ENCODE peak calls at places on chromosomes 13 and 19, in nine cellular contexts. M is fibroblast of lung; X is aorta; Y is heart right ventricle; J is mucosa of descending colon; L is RWPE2; Q is CD8-positive, alpha-beta T cell; P is lung; W is HFF-Myc. N is an unnamed sample.

GRCh38 chr13:113929628-113930615 is 44.0 kb downstream of the C13orf46 start:
- DNase-seq in M (no peak), X (peak; percentile 63), Y (no peak), J (no peak), L (peak; percentile 62), Q (no peak), P (no peak), W (no peak), N (no peak)

GRCh38 chr13:41456768-41457588 is at the start of gene RGCC:
- DNase-seq in M (peak; percentile 43), X (peak; percentile 87), Y (peak; percentile 80), J (peak; percentile 86), L (peak; percentile 57), Q (peak; percentile 93), P (peak; percentile 85), W (no peak), N (peak; percentile 52)

GRCh38 chr19:30450945-30451344 is 78.8 kb downstream of the ZNF536 start:
- DNase-seq in M (no peak), X (no peak), Y (no peak), J (no peak), L (no peak), Q (no peak), P (no peak), W (no peak), N (no peak)

GRCh38 chr19:16324384-16325160 is at the start of gene KLF2:
- DNase-seq in M (peak; percentile 93), X (peak; percentile 97), Y (peak; percentile 95), J (peak; percentile 93), L (no peak), Q (peak; percentile 92), P (peak; percentile 93), W (no peak), N (peak; percentile 98)

GRCh38 chr13:50453238-50453637 is 390.3 kb downstream of the DLEU7 start:
- DNase-seq in M (peak; percentile 30), X (no peak), Y (no peak), J (no peak), L (no peak), Q (no peak), P (no peak), W (no peak), N (peak; percentile 27)

GRCh38 chr19:32816555-32817099 is 52.9 kb downstream of the SLC7A9 start:
- DNase-seq in M (no peak), X (no peak), Y (no peak), J (no peak), L (no peak), Q (no peak), P (no peak), W (no peak), N (no peak)

GRCh38 chr19:53537523-53538377 is at the start of gene ZNF331:
- DNase-seq in M (peak; percentile 71), X (peak; percentile 91), Y (peak; percentile 83), J (peak; percentile 85), L (peak; percentile 74), Q (peak; percentile 85), P (peak; percentile 73), W (peak; percentile 24), N (peak; percentile 75)

GRCh38 chr13:32903720-32904119 is 112.5 kb upstream of the KL start:
- DNase-seq in M (no peak), X (no peak), Y (no peak), J (no peak), L (no peak), Q (no peak), P (no peak), W (no peak), N (no peak)

GRCh38 chr19:17379221-17379631 is 2.1 kb upstream of the PLVAP start:
- DNase-seq in M (no peak), X (no peak), Y (no peak), J (no peak), L (no peak), Q (no peak), P (no peak), W (no peak), N (no peak)

GRCh38 chr13:23628765-23629565 is 58.8 kb downstream of the TNFRSF19 start:
- DNase-seq in M (peak; percentile 43), X (no peak), Y (no peak), J (no peak), L (no peak), Q (no peak), P (no peak), W (no peak), N (no peak)

GRCh38 chr19:16920816-16921529 is 32.2 kb downstream of the F2RL3 start:
- DNase-seq in M (peak; percentile 60), X (no peak), Y (no peak), J (no peak), L (peak; percentile 92), Q (no peak), P (no peak), W (no peak), N (peak; percentile 82)

GRCh38 chr19:754530-754929 is 3.6 kb downstream of the MISP start:
- DNase-seq in M (no peak), X (no peak), Y (no peak), J (no peak), L (no peak), Q (no peak), P (no peak), W (no peak), N (no peak)

GRCh38 chr13:108933061-108933460 is 303.6 kb downstream of the MYO16 start:
- DNase-seq in M (no peak), X (no peak), Y (no peak), J (no peak), L (no peak), Q (no peak), P (no peak), W (no peak), N (no peak)

GRCh38 chr13:74288361-74288911 is 154.2 kb upstream of the KLF12 start:
- DNase-seq in M (peak; percentile 14), X (peak; percentile 49), Y (peak; percentile 53), J (peak; percentile 47), L (no peak), Q (peak; percentile 34), P (no peak), W (no peak), N (peak; percentile 12)

GRCh38 chr19:16951529-16951928 is 62.7 kb downstream of the F2RL3 start:
- DNase-seq in M (no peak), X (no peak), Y (no peak), J (no peak), L (no peak), Q (no peak), P (no peak), W (no peak), N (no peak)

GRCh38 chr13:89514534-89515312 is 1832.8 kb upstream of the MIR17HG start:
- DNase-seq in M (peak; percentile 83), X (no peak), Y (peak; percentile 8), J (no peak), L (peak; percentile 54), Q (no peak), P (no peak), W (no peak), N (peak; percentile 59)

GRCh38 chr13:42707596-42707995 is 73.8 kb upstream of the FAM216B start:
- DNase-seq in M (peak; percentile 50), X (no peak), Y (no peak), J (no peak), L (no peak), Q (no peak), P (no peak), W (no peak), N (peak; percentile 60)

GRCh38 chr19:1351324-1351947 is 32.3 kb upstream of the NDUFS7 start:
- DNase-seq in M (no peak), X (no peak), Y (no peak), J (no peak), L (no peak), Q (no peak), P (no peak), W (no peak), N (no peak)

GRCh38 chr13:57874530-57874929 is 243.0 kb downstream of the PCDH17 start:
- DNase-seq in M (no peak), X (no peak), Y (peak; percentile 32), J (no peak), L (no peak), Q (no peak), P (no peak), W (no peak), N (no peak)

GRCh38 chr19:2014731-2015610 is 543 bp downstream of the BTBD2 start:
- DNase-seq in M (no peak), X (no peak), Y (no peak), J (peak; percentile 58), L (no peak), Q (peak; percentile 27), P (no peak), W (no peak), N (no peak)

GRCh38 chr19:47446534-47447469 is 24.9 kb downstream of the SLC8A2 start:
- DNase-seq in M (no peak), X (no peak), Y (no peak), J (peak; percentile 63), L (peak; percentile 86), Q (no peak), P (peak; percentile 35), W (no peak), N (peak; percentile 18)
- H3K4me3 ChIP-seq in M (no peak overlapping the region), X (no peak overlapping the region), Y (no peak overlapping the region), J (no peak overlapping the region), L (peak overlapping the region; percentile 32), Q (peak overlapping the region; percentile 40), P (no peak overlapping the region), W (no peak overlapping the region), N (no peak overlapping the region)

DNA sequence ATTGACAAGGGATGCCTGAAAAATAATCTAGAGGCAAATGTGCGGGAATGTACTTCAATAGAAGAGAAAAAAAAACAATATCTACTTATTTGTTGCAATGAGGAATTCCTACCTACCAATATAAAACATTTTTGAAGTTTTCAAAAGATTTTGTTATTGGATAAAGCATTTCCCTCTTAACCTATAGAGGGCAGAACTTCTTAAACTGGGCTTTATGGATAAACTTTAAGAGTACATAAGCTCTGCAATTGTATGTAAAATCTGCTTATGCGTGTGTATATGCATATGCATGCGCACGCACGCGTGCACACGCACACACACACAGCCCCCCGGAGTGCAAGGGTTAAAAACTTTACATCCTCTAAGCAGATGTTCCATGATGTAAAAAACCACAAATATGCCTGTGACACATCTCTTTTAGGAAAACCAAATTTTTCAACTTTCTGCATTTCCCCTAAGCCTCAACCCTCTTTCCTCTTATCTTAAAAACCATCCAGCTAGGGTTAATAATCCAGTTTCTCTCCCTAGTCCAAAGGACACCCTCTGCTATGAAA is 73.1 kb upstream of the OXGR1 start:
- DNase-seq in M (peak; percentile 22), X (no peak), Y (no peak), J (no peak), L (no peak), Q (no peak), P (no peak), W (no peak), N (peak; percentile 28)
- H3K4me3 ChIP-seq in M (no peak overlapping the region), X (no peak overlapping the region), Y (no peak overlapping the region), J (no peak overlapping the region), L (no peak overlapping the region), Q (no peak overlapping the region), P (no peak overlapping the region), W (no peak overlapping the region), N (no peak overlapping the region)

GRCh38 chr13:112074139-112074710 is 7.3 kb downstream of the SOX1 start:
- DNase-seq in M (no peak), X (no peak), Y (no peak), J (no peak), L (no peak), Q (no peak), P (no peak), W (no peak), N (no peak)
- H3K4me3 ChIP-seq in M (no peak overlapping the region), X (no peak overlapping the region), Y (no peak overlapping the region), J (no peak overlapping the region), L (no peak overlapping the region), Q (no peak overlapping the region), P (no peak overlapping the region), W (no peak overlapping the region), N (no peak overlapping the region)

GRCh38 chr13:80307401-80307987 is 33.4 kb downstream of the SPRY2 start:
- DNase-seq in M (no peak), X (no peak), Y (no peak), J (no peak), L (no peak), Q (no peak), P (no peak), W (no peak), N (no peak)
- H3K4me3 ChIP-seq in M (no peak overlapping the region), X (no peak overlapping the region), Y (peak overlapping the region; percentile 4), J (no peak overlapping the region), L (no peak overlapping the region), Q (no peak overlapping the region), P (no peak overlapping the region), W (no peak overlapping the region), N (no peak overlapping the region)